ENCODE peak calls at places on chromosomes 12 and 14, in five cellular contexts. One of them, this sample, is unnamed.

GRCh38 chr12:64006211-64006610 is 161.7 kb downstream of the SRGAP1 start:
- DNase-seq in H4: peak; percentile 31
- DNase-seq in CD4-positive, alpha-beta T cell: no peak
- DNase-seq in brain microvascular endothelial cell: peak; percentile 90
- DNase-seq in HFFc6: peak; percentile 49
- DNase-seq in this sample: no peak

GRCh38 chr12:95277139-95277538 is 59.5 kb downstream of the VEZT start:
- DNase-seq in H4: peak; percentile 43
- DNase-seq in CD4-positive, alpha-beta T cell: no peak
- DNase-seq in brain microvascular endothelial cell: peak; percentile 65
- DNase-seq in HFFc6: peak; percentile 84
- DNase-seq in this sample: no peak

GRCh38 chr14:31118892-31119291 is 88.7 kb downstream of the HECTD1 start:
- DNase-seq in H4: no peak
- DNase-seq in CD4-positive, alpha-beta T cell: no peak
- DNase-seq in brain microvascular endothelial cell: peak; percentile 7
- DNase-seq in HFFc6: no peak
- DNase-seq in this sample: no peak

GRCh38 chr12:123617580-123617979 is 15.7 kb downstream of the DDX55 start:
- DNase-seq in H4: no peak
- DNase-seq in CD4-positive, alpha-beta T cell: no peak
- DNase-seq in brain microvascular endothelial cell: no peak
- DNase-seq in HFFc6: no peak
- DNase-seq in this sample: no peak

GRCh38 chr12:17301544-17301943 is 695.6 kb upstream of the LMO3 start:
- DNase-seq in H4: no peak
- DNase-seq in CD4-positive, alpha-beta T cell: no peak
- DNase-seq in brain microvascular endothelial cell: no peak
- DNase-seq in HFFc6: no peak
- DNase-seq in this sample: no peak

GRCh38 chr14:56378046-56378445 is 201.6 kb upstream of the TMEM260 start:
- DNase-seq in H4: no peak
- DNase-seq in CD4-positive, alpha-beta T cell: no peak
- DNase-seq in brain microvascular endothelial cell: no peak
- DNase-seq in HFFc6: no peak
- DNase-seq in this sample: no peak

GRCh38 chr14:23209651-23210423 is 26.4 kb upstream of the SLC7A8 start:
- DNase-seq in H4: peak; percentile 72
- DNase-seq in CD4-positive, alpha-beta T cell: no peak
- DNase-seq in brain microvascular endothelial cell: no peak
- DNase-seq in HFFc6: peak; percentile 11
- DNase-seq in this sample: no peak

GRCh38 chr12:64518396-64518795 is 66.5 kb downstream of the TBK1 start:
- DNase-seq in H4: no peak
- DNase-seq in CD4-positive, alpha-beta T cell: no peak
- DNase-seq in brain microvascular endothelial cell: no peak
- DNase-seq in HFFc6: no peak
- DNase-seq in this sample: no peak

GRCh38 chr14:53019391-53019790 is 68.5 kb upstream of the FERMT2 start:
- DNase-seq in H4: no peak
- DNase-seq in CD4-positive, alpha-beta T cell: no peak
- DNase-seq in brain microvascular endothelial cell: no peak
- DNase-seq in HFFc6: peak; percentile 39
- DNase-seq in this sample: no peak

GRCh38 chr12:93137656-93138612 is 208.8 kb upstream of the EEA1 start:
- DNase-seq in H4: peak; percentile 61
- DNase-seq in CD4-positive, alpha-beta T cell: no peak
- DNase-seq in brain microvascular endothelial cell: peak; percentile 73
- DNase-seq in HFFc6: peak; percentile 88
- DNase-seq in this sample: no peak

GRCh38 chr12:110824342-110824741 is 22.4 kb upstream of the CCDC63 start:
- DNase-seq in H4: no peak
- DNase-seq in CD4-positive, alpha-beta T cell: no peak
- DNase-seq in brain microvascular endothelial cell: no peak
- DNase-seq in HFFc6: no peak
- DNase-seq in this sample: no peak

GRCh38 chr12:49622501-49623141 is 740 bp upstream of the PRPF40B start:
- DNase-seq in H4: no peak
- DNase-seq in CD4-positive, alpha-beta T cell: peak; percentile 25
- DNase-seq in brain microvascular endothelial cell: no peak
- DNase-seq in HFFc6: peak; percentile 14
- DNase-seq in this sample: no peak

GRCh38 chr12:33370318-33370717 is 69.3 kb downstream of the SYT10 start:
- DNase-seq in H4: no peak
- DNase-seq in CD4-positive, alpha-beta T cell: no peak
- DNase-seq in brain microvascular endothelial cell: no peak
- DNase-seq in HFFc6: no peak
- DNase-seq in this sample: no peak

GRCh38 chr12:31849090-31849687 is 110.0 kb upstream of the RESF1 start:
- DNase-seq in H4: no peak
- DNase-seq in CD4-positive, alpha-beta T cell: no peak
- DNase-seq in brain microvascular endothelial cell: peak; percentile 11
- DNase-seq in HFFc6: no peak
- DNase-seq in this sample: no peak

GRCh38 chr14:33791971-33792370 is 158.9 kb downstream of the EGLN3 start:
- DNase-seq in H4: no peak
- DNase-seq in CD4-positive, alpha-beta T cell: no peak
- DNase-seq in brain microvascular endothelial cell: no peak
- DNase-seq in HFFc6: no peak
- DNase-seq in this sample: no peak

GRCh38 chr14:68548194-68549056 is 244.4 kb downstream of the ZFP36L1 start:
- DNase-seq in H4: peak; percentile 96
- DNase-seq in CD4-positive, alpha-beta T cell: no peak
- DNase-seq in brain microvascular endothelial cell: peak; percentile 95
- DNase-seq in HFFc6: peak; percentile 97
- DNase-seq in this sample: peak; percentile 93

GRCh38 chr14:59463773-59464650 is 1.2 kb downstream of the GPR135 start:
- DNase-seq in H4: no peak
- DNase-seq in CD4-positive, alpha-beta T cell: no peak
- DNase-seq in brain microvascular endothelial cell: no peak
- DNase-seq in HFFc6: no peak
- DNase-seq in this sample: no peak

GRCh38 chr12:27220057-27220987 is 23.8 kb upstream of the STK38L start:
- DNase-seq in H4: no peak
- DNase-seq in CD4-positive, alpha-beta T cell: no peak
- DNase-seq in brain microvascular endothelial cell: no peak
- DNase-seq in HFFc6: no peak
- DNase-seq in this sample: no peak

GRCh38 chr12:6647083-6647604 is at the start of gene ACRBP:
- DNase-seq in H4: no peak
- DNase-seq in CD4-positive, alpha-beta T cell: peak; percentile 15
- DNase-seq in brain microvascular endothelial cell: no peak
- DNase-seq in HFFc6: no peak
- DNase-seq in this sample: no peak

GRCh38 chr14:73460691-73461127 is 2.4 kb upstream of the NUMB start:
- DNase-seq in H4: no peak
- DNase-seq in CD4-positive, alpha-beta T cell: no peak
- DNase-seq in brain microvascular endothelial cell: peak; percentile 61
- DNase-seq in HFFc6: peak; percentile 44
- DNase-seq in this sample: no peak

GRCh38 chr14:36293824-36294223 is 26.6 kb downstream of the MBIP start:
- DNase-seq in H4: peak; percentile 11
- DNase-seq in CD4-positive, alpha-beta T cell: no peak
- DNase-seq in brain microvascular endothelial cell: peak; percentile 21
- DNase-seq in HFFc6: peak; percentile 37
- DNase-seq in this sample: peak; percentile 50

GRCh38 chr12:132429932-132430643 is 59.9 kb upstream of the FBRSL1 start:
- DNase-seq in H4: peak; percentile 59
- DNase-seq in CD4-positive, alpha-beta T cell: peak; percentile 60
- DNase-seq in brain microvascular endothelial cell: no peak
- DNase-seq in HFFc6: no peak
- DNase-seq in this sample: no peak